ENCODE peak calls at places on chromosomes 12 and 14, in ten cellular contexts. One of them, this sample, is unnamed.

GRCh38 chr12:110760204-110760609 is 17.5 kb upstream of the PPP1CC start:
- DNase-seq in stomach: no peak
- DNase-seq in keratinocyte: no peak
- DNase-seq in HL-60: no peak
- DNase-seq in MM.1S: no peak
- DNase-seq in HepG2: peak
- DNase-seq in lung: no peak
- DNase-seq in upper lobe of left lung: no peak
- DNase-seq in breast epithelium: no peak
- DNase-seq in cardiac muscle cell: no peak
- DNase-seq in this sample: no peak

GRCh38 chr12:7369274-7369729 is 65.4 kb downstream of the ACSM4 start:
- DNase-seq in upper lobe of left lung: peak
- DNase-seq in keratinocyte: no peak
- DNase-seq in breast epithelium: peak
- DNase-seq in MM.1S: no peak
- DNase-seq in HepG2: peak
- DNase-seq in HL-60: no peak
- DNase-seq in lung: no peak
- DNase-seq in stomach: no peak
- DNase-seq in cardiac muscle cell: no peak
- DNase-seq in this sample: no peak

GRCh38 chr14:95057147-95057546 is 100.2 kb downstream of the DICER1 start:
- DNase-seq in cardiac muscle cell: no peak
- DNase-seq in HepG2: no peak
- DNase-seq in upper lobe of left lung: no peak
- DNase-seq in MM.1S: no peak
- DNase-seq in stomach: no peak
- DNase-seq in lung: no peak
- DNase-seq in keratinocyte: no peak
- DNase-seq in breast epithelium: peak
- DNase-seq in HL-60: no peak
- DNase-seq in this sample: no peak

GRCh38 chr14:61527325-61528100 is 167.8 kb upstream of the HIF1A start:
- DNase-seq in keratinocyte: no peak
- DNase-seq in lung: no peak
- DNase-seq in breast epithelium: no peak
- DNase-seq in upper lobe of left lung: no peak
- DNase-seq in MM.1S: no peak
- DNase-seq in HepG2: peak
- DNase-seq in stomach: no peak
- DNase-seq in HL-60: no peak
- DNase-seq in cardiac muscle cell: no peak
- DNase-seq in this sample: no peak

GRCh38 chr14:102293784-102294183 is 11.2 kb downstream of the MOK start:
- DNase-seq in upper lobe of left lung: no peak
- DNase-seq in lung: no peak
- DNase-seq in breast epithelium: no peak
- DNase-seq in HL-60: no peak
- DNase-seq in cardiac muscle cell: no peak
- DNase-seq in keratinocyte: no peak
- DNase-seq in stomach: no peak
- DNase-seq in HepG2: no peak
- DNase-seq in MM.1S: no peak
- DNase-seq in this sample: no peak

GRCh38 chr14:36020120-36021029 is 156.1 kb downstream of the PTCSC3 start:
- DNase-seq in upper lobe of left lung: no peak
- DNase-seq in lung: no peak
- DNase-seq in HL-60: no peak
- DNase-seq in cardiac muscle cell: no peak
- DNase-seq in keratinocyte: no peak
- DNase-seq in stomach: no peak
- DNase-seq in breast epithelium: no peak
- DNase-seq in HepG2: no peak
- DNase-seq in MM.1S: no peak
- DNase-seq in this sample: no peak

GRCh38 chr12:122730215-122731014 is at the start of gene HCAR1:
- DNase-seq in lung: no peak
- DNase-seq in keratinocyte: no peak
- DNase-seq in HL-60: no peak
- DNase-seq in cardiac muscle cell: no peak
- DNase-seq in HepG2: peak
- DNase-seq in MM.1S: no peak
- DNase-seq in upper lobe of left lung: peak
- DNase-seq in breast epithelium: peak
- DNase-seq in stomach: peak
- DNase-seq in this sample: peak

GRCh38 chr12:115404761-115405470 is 720.9 kb upstream of the TBX3 start:
- DNase-seq in stomach: no peak
- DNase-seq in breast epithelium: peak
- DNase-seq in MM.1S: no peak
- DNase-seq in cardiac muscle cell: no peak
- DNase-seq in HL-60: no peak
- DNase-seq in HepG2: peak
- DNase-seq in upper lobe of left lung: no peak
- DNase-seq in lung: no peak
- DNase-seq in keratinocyte: peak
- DNase-seq in this sample: no peak

GRCh38 chr14:53336729-53337128 is 183.6 kb upstream of the DDHD1 start:
- DNase-seq in lung: no peak
- DNase-seq in HepG2: no peak
- DNase-seq in HL-60: no peak
- DNase-seq in MM.1S: no peak
- DNase-seq in breast epithelium: no peak
- DNase-seq in upper lobe of left lung: no peak
- DNase-seq in keratinocyte: no peak
- DNase-seq in cardiac muscle cell: no peak
- DNase-seq in stomach: no peak
- DNase-seq in this sample: no peak

DNA sequence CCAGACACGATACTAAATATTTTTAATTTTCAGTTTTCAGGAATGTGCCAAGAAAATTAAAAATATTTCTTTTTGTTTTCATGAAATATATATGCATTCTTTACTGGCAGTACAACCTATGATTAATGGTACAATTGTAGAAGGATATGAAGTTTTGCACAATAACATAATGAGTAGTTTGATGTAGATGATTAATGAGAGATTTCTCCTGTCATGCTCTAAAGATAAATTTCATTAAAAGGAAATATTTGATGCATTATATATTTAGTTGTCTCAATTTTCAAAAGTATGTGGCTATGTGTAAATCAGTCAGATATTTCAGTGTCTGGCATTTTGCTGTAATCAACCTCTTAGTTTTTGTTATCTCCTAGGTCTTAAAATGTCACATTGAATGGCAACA is 940.2 kb upstream of the MDGA2 start:
- DNase-seq in HepG2: no peak
- DNase-seq in breast epithelium: no peak
- DNase-seq in upper lobe of left lung: no peak
- DNase-seq in stomach: no peak
- DNase-seq in MM.1S: no peak
- DNase-seq in HL-60: no peak
- DNase-seq in lung: no peak
- DNase-seq in cardiac muscle cell: no peak
- DNase-seq in keratinocyte: no peak
- DNase-seq in this sample: no peak
- H3K27ac ChIP-seq in HepG2: no peak
- H3K27ac ChIP-seq in breast epithelium: no peak
- H3K27ac ChIP-seq in upper lobe of left lung: no peak
- H3K27ac ChIP-seq in stomach: no peak
- H3K27ac ChIP-seq in MM.1S: no peak
- H3K27ac ChIP-seq in HL-60: no peak
- H3K27ac ChIP-seq in lung: no peak
- H3K27ac ChIP-seq in cardiac muscle cell: no peak
- H3K27ac ChIP-seq in keratinocyte: no peak
- H3K27ac ChIP-seq in this sample: no peak

GRCh38 chr12:127398026-127398715 is 868.8 kb upstream of the TMEM132C start:
- DNase-seq in cardiac muscle cell: no peak
- DNase-seq in breast epithelium: no peak
- DNase-seq in keratinocyte: no peak
- DNase-seq in upper lobe of left lung: no peak
- DNase-seq in stomach: no peak
- DNase-seq in HepG2: no peak
- DNase-seq in lung: no peak
- DNase-seq in HL-60: no peak
- DNase-seq in MM.1S: no peak
- DNase-seq in this sample: no peak
- TF ChIP-seq CTCF in cardiac muscle cell: no peak
- TF ChIP-seq CTCF in breast epithelium: no peak
- TF ChIP-seq CTCF in keratinocyte: no peak
- TF ChIP-seq CTCF in upper lobe of left lung: no peak
- TF ChIP-seq CTCF in stomach: no peak
- TF ChIP-seq CTCF in HepG2: no peak
- TF ChIP-seq CTCF in lung: no peak
- TF ChIP-seq CTCF in HL-60: no peak
- TF ChIP-seq CTCF in MM.1S: no peak
- TF ChIP-seq CTCF in this sample: no peak

DNA sequence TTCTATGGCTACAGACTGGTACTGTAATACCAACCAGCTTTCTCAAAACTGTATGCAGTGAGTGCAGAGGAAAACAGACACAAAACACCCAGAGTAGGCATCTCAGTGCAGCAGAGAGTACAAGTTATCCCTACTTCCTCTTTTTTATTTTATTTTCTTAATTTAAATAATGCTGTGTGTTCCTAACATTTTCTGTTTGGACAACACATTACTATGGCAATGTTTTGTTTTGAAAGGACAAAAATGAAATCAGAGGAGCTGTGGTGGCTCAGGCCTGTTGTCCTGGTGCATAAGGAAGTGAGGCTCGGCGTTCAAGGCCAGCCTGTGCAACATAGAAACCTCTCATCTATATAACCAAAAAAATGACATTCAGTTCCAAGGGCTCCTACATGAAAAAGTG is 33.7 kb upstream of the SELPLG start:
- DNase-seq in cardiac muscle cell: no peak
- DNase-seq in keratinocyte: no peak
- DNase-seq in lung: no peak
- DNase-seq in MM.1S: peak
- DNase-seq in breast epithelium: no peak
- DNase-seq in HL-60: no peak
- DNase-seq in HepG2: peak
- DNase-seq in stomach: no peak
- DNase-seq in upper lobe of left lung: no peak
- DNase-seq in this sample: no peak
- H3K27ac ChIP-seq in cardiac muscle cell: peak
- H3K27ac ChIP-seq in keratinocyte: no peak
- H3K27ac ChIP-seq in lung: no peak
- H3K27ac ChIP-seq in MM.1S: peak
- H3K27ac ChIP-seq in breast epithelium: no peak
- H3K27ac ChIP-seq in HL-60: peak
- H3K27ac ChIP-seq in HepG2: peak
- H3K27ac ChIP-seq in stomach: peak
- H3K27ac ChIP-seq in upper lobe of left lung: peak
- H3K27ac ChIP-seq in this sample: no peak

GRCh38 chr14:103618999-103619398 is 10.0 kb upstream of the KLC1 start:
- DNase-seq in lung: no peak
- DNase-seq in MM.1S: no peak
- DNase-seq in stomach: no peak
- DNase-seq in upper lobe of left lung: no peak
- DNase-seq in cardiac muscle cell: no peak
- DNase-seq in keratinocyte: no peak
- DNase-seq in HepG2: no peak
- DNase-seq in HL-60: no peak
- DNase-seq in breast epithelium: no peak
- DNase-seq in this sample: no peak

GRCh38 chr14:103616635-103617300 is 12.2 kb upstream of the KLC1 start:
- DNase-seq in stomach: no peak
- DNase-seq in HepG2: no peak
- DNase-seq in MM.1S: no peak
- DNase-seq in keratinocyte: no peak
- DNase-seq in HL-60: no peak
- DNase-seq in upper lobe of left lung: no peak
- DNase-seq in breast epithelium: no peak
- DNase-seq in lung: no peak
- DNase-seq in cardiac muscle cell: no peak
- DNase-seq in this sample: no peak

GRCh38 chr14:103611215-103611614 is 17.8 kb upstream of the KLC1 start:
- DNase-seq in stomach: no peak
- DNase-seq in MM.1S: no peak
- DNase-seq in HepG2: no peak
- DNase-seq in cardiac muscle cell: no peak
- DNase-seq in lung: no peak
- DNase-seq in breast epithelium: no peak
- DNase-seq in upper lobe of left lung: no peak
- DNase-seq in keratinocyte: no peak
- DNase-seq in HL-60: no peak
- DNase-seq in this sample: no peak

GRCh38 chr14:103607822-103608221 is 21.2 kb upstream of the KLC1 start:
- DNase-seq in HL-60: no peak
- DNase-seq in keratinocyte: no peak
- DNase-seq in breast epithelium: no peak
- DNase-seq in MM.1S: no peak
- DNase-seq in stomach: no peak
- DNase-seq in HepG2: no peak
- DNase-seq in upper lobe of left lung: no peak
- DNase-seq in lung: no peak
- DNase-seq in cardiac muscle cell: no peak
- DNase-seq in this sample: no peak

DNA sequence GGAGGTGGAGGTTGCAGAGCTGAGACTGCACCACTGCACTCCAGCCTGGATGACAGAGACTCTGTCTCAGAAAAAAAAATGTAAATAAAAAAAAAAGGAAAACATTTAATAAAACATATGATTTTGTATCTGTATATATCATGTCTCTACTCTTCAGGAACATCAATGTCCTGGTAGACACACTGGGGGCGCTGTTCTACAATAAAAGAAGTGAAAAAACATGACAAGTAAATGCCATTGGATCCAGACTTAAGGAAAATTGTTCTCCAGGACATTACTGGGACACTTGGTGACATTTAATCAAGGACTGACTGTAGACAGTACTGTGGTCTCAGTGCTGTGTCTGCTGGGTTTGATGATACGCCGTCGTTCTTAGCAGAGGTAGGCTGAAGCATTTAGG is 15.5 kb upstream of the KLC1 start:
- DNase-seq in cardiac muscle cell: no peak
- DNase-seq in upper lobe of left lung: no peak
- DNase-seq in stomach: no peak
- DNase-seq in HepG2: peak
- DNase-seq in breast epithelium: no peak
- DNase-seq in MM.1S: peak
- DNase-seq in keratinocyte: no peak
- DNase-seq in lung: no peak
- DNase-seq in HL-60: no peak
- DNase-seq in this sample: no peak
- TF ChIP-seq CTCF in cardiac muscle cell: no peak
- TF ChIP-seq CTCF in upper lobe of left lung: no peak
- TF ChIP-seq CTCF in stomach: no peak
- TF ChIP-seq CTCF in HepG2: peak
- TF ChIP-seq CTCF in breast epithelium: no peak
- TF ChIP-seq CTCF in MM.1S: peak
- TF ChIP-seq CTCF in keratinocyte: no peak
- TF ChIP-seq CTCF in lung: no peak
- TF ChIP-seq CTCF in HL-60: peak
- TF ChIP-seq CTCF in this sample: no peak